ENCODE peak calls at places on chromosomes 16 and 17, in seven cellular contexts. D is IMR-90, V is uterus, R is body of pancreas, J is suprapubic skin, G is A549, F is stomach. Y is an unnamed sample. For H3K4me1, the result is how much of the 10 kb centered on the place peaks cover.

GRCh38 chr16:1613728-1614225 is 1.6 kb downstream of the CRAMP1 start:
- DNase-seq in R (no peak), G (no peak), J (no peak), D (no peak), F (peak), V (peak), Y (peak)

GRCh38 chr17:48718162-48718780 is 4.0 kb downstream of the PRAC1 start:
- DNase-seq in F (no peak), D (no peak), J (no peak), G (no peak), R (no peak), V (no peak), Y (no peak)

GRCh38 chr16:58417600-58417999 is 25.3 kb downstream of the GINS3 start:
- DNase-seq in R (no peak), G (no peak), V (no peak), F (no peak), J (no peak), D (no peak), Y (no peak)

GRCh38 chr16:85202631-85203461 is 90.6 kb upstream of the CIBAR2 start:
- DNase-seq in G (no peak), V (peak), R (peak), F (peak), J (peak), D (peak), Y (peak)

GRCh38 chr17:83075270-83075880 is 4.0 kb upstream of the METRNL start:
- DNase-seq in F (no peak), G (no peak), D (no peak), R (no peak), V (no peak), J (no peak), Y (no peak)

GRCh38 chr16:1745181-1745899 is 26.0 kb downstream of the NME3 start:
- DNase-seq in R (no peak), D (peak), F (no peak), G (no peak), V (no peak), J (no peak), Y (no peak)

GRCh38 chr16:52976539-52977167 is 76.0 kb downstream of the CHD9NB start:
- DNase-seq in R (no peak), D (peak), J (no peak), G (peak), V (no peak), F (no peak), Y (no peak)

GRCh38 chr17:1259910-1260389 is 10.3 kb upstream of the BHLHA9 start:
- DNase-seq in D (no peak), V (no peak), F (no peak), R (no peak), J (no peak), G (no peak), Y (no peak)

GRCh38 chr16:53821487-53821886 is 117.5 kb downstream of the FTO start:
- DNase-seq in D (peak), R (no peak), V (no peak), G (no peak), J (no peak), F (no peak), Y (no peak)

GRCh38 chr16:5319799-5320198 is 222.2 kb upstream of the EEF2KMT start:
- DNase-seq in V (no peak), J (no peak), G (no peak), D (no peak), R (no peak), F (no peak), Y (no peak)

GRCh38 chr16:76653390-76654026 is 376.3 kb downstream of the CNTNAP4 start:
- DNase-seq in J (no peak), V (no peak), G (peak), R (peak), D (peak), F (no peak), Y (no peak)

GRCh38 chr17:43645765-43646481 is 15.8 kb downstream of the MEOX1 start:
- DNase-seq in R (peak), V (peak), F (peak), D (no peak), G (no peak), J (peak), Y (peak)

GRCh38 chr16:63578791-63579190 is 1542.6 kb upstream of the CDH8 start:
- DNase-seq in R (no peak), F (no peak), G (no peak), J (no peak), V (no peak), D (no peak), Y (no peak)

GRCh38 chr16:87442581-87442966 is 50.2 kb downstream of the ZCCHC14 start:
- DNase-seq in V (no peak), D (peak), R (no peak), F (no peak), G (no peak), J (no peak), Y (no peak)

GRCh38 chr17:82882715-82883446 is 43.1 kb upstream of the ZNF750 start:
- DNase-seq in V (no peak), J (no peak), R (peak), G (no peak), F (peak), D (no peak), Y (no peak)

GRCh38 chr17:3665834-3666233 is 2.5 kb downstream of the TAX1BP3 start:
- DNase-seq in F (no peak), G (no peak), R (no peak), D (no peak), V (peak), J (no peak), Y (no peak)

GRCh38 chr17:2705888-2706795 is 5.4 kb downstream of the CLUH start:
- DNase-seq in J (peak), G (no peak), D (no peak), V (no peak), F (no peak), R (no peak), Y (peak)

GRCh38 chr17:42673885-42674754 is 2.7 kb downstream of the PLEKHH3 start:
- DNase-seq in F (peak), D (peak), R (peak), G (peak), V (peak), J (peak), Y (peak)

GRCh38 chr16:72877374-72878028 is 170.4 kb downstream of the ZFHX3 start:
- DNase-seq in D (peak), J (no peak), R (no peak), V (no peak), F (no peak), G (peak), Y (no peak)

GRCh38 chr16:23301251-23302044 is 654 bp upstream of the SCNN1B start:
- DNase-seq in J (no peak), D (no peak), F (no peak), G (no peak), V (no peak), R (no peak), Y (no peak)

GRCh38 chr17:43701318-43701743 is 39.6 kb upstream of the MEOX1 start:
- DNase-seq in J (no peak), V (no peak), R (peak), D (peak), F (no peak), G (no peak), Y (no peak)

GRCh38 chr16:75322706-75323105 is 71.3 kb upstream of the BCAR1 start:
- DNase-seq in F (no peak), V (no peak), R (no peak), J (no peak), D (peak), G (no peak), Y (no peak)

GRCh38 chr17:42347198-42347597 is 41.0 kb downstream of the STAT3 start:
- DNase-seq in F (peak), D (peak), V (peak), G (no peak), J (no peak), R (peak), Y (peak)

GRCh38 chr17:4643676-4644075 is 2.2 kb upstream of the ALOX15 start:
- DNase-seq in D (no peak), J (no peak), V (no peak), G (no peak), R (no peak), F (no peak), Y (no peak)

GRCh38 chr16:78931267-78932060 is 669.1 kb downstream of the MAF start:
- DNase-seq in F (no peak), D (no peak), J (no peak), G (no peak), V (no peak), R (no peak), Y (no peak)

GRCh38 chr16:53714080-53715050 is 10.4 kb downstream of the FTO start:
- DNase-seq in J (peak), D (no peak), V (peak), G (no peak), R (no peak), F (no peak), Y (no peak)

GRCh38 chr16:530111-530817 is 2.8 kb downstream of the CAPN15 start:
- DNase-seq in G (no peak), R (no peak), D (no peak), V (no peak), J (no peak), F (no peak), Y (no peak)
- TF ChIP-seq POLR2A in G (no peak), R (no peak), D (no peak), V (no peak), J (no peak), F (no peak), Y (no peak)

GRCh38 chr17:32584792-32585191 is 98.0 kb downstream of the CDK5R1 start:
- DNase-seq in F (no peak), R (no peak), G (no peak), V (no peak), J (no peak), D (no peak), Y (no peak)
- H3K4me1 ChIP-seq in F (under half), R (under half), G (under half), V (under half), J (under half), D (under half), Y (under half)

DNA sequence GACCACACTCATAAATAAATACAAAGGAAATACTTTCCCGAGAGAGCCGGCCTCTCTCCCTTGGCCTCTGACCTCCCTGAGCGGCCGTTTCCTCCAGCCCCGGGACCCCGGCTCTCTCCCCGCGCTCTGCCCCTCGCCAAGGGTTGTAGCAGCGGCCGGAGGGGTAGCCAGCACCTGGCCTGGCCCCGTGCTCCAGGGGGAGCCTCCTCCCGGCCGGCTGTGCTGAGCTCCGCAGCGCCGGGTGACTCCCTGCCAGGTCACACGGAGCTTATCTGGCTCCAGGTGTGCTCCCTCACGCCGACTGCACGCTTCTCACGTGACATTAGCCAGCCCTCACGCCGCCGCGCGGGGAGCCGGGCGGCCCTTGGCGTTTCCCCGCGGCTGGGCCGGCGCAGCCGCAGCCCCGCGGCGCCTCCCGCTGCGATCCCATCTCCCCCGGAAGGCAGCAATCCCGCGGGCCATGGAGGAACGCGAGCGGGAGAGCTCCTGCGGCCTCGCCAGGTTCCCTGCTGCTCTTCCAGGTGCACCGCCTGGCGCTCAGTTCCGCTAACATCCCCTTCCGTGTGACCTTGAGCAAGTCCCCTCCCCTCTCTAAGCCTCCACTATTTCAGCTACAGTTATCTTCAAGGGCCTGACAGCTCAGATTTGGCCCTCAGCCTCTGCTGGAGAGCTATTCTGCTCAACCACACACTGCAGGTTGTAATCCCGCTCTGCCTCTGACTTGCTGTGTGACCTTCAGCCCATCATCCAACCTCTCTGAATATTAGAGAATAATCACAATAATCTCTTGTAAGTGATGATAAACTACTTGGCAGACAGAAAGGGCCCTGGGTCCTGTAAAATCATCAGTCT is 3.5 kb downstream of the MYO18A start:
- DNase-seq in V (peak), G (peak), D (peak), J (no peak), R (peak), F (peak), Y (peak)
- TF ChIP-seq POLR2A in V (no peak), G (peak), D (no peak), J (no peak), R (peak), F (no peak), Y (no peak)

GRCh38 chr17:76492989-76493501 is 8.2 kb downstream of the RHBDF2 start:
- DNase-seq in G (no peak), V (no peak), D (peak), R (peak), F (peak), J (peak), Y (peak)

GRCh38 chr17:76493505-76494167 is 7.6 kb downstream of the RHBDF2 start:
- DNase-seq in F (peak), J (no peak), R (peak), D (no peak), G (no peak), V (no peak), Y (no peak)

GRCh38 chr17:76491271-76492184 is 9.7 kb downstream of the RHBDF2 start:
- DNase-seq in V (no peak), J (no peak), G (no peak), F (no peak), D (no peak), R (peak), Y (no peak)

GRCh38 chr17:76490112-76490710 is 11.0 kb downstream of the RHBDF2 start:
- DNase-seq in V (no peak), R (no peak), D (no peak), G (no peak), J (no peak), F (no peak), Y (no peak)

DNA sequence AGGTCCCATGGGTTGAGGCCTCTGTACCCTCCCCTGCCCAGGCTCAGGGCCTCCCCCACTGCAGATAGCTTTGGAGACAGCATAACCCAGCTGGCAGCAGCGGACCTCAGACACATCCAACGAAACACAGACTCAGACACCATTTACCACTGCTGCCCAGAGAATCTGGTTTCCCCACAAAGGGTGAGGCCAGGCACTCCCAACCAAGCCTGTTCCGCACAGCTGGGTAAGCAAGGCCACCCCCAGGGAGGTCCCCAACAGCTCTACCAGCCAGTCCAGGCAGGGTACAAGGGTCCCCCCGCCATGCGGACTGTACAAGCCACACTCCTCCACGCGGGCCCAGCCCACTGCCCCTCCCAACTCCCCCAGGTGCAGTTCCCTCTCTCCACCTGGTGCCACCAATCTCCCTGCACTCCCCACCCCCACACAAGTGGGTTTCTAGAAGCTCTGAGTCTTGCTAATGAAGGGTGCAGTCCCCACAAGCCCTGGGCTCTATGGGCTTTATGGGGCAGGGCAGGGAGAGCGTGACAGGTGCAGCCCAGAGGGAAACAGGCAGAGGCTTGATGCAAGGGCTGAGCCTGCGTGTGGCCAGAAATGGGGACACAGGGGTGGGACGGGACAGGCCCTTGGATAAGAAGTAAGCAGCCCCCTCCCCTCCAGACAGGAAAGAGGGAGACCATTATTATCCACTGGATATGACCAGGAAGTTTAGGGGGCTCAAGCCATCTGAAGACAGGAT is 8.8 kb downstream of the RHBDF2 start:
- DNase-seq in R (peak), V (no peak), F (no peak), D (no peak), J (no peak), G (no peak), Y (no peak)
- H3K4me1 ChIP-seq in R (under half), V (under half), F (under half), D (under half), J (under half), G (under half), Y (under half)

GRCh38 chr17:79006794-79007503 is 2.6 kb downstream of the CANT1 start:
- DNase-seq in F (no peak), R (no peak), V (peak), G (no peak), J (peak), D (no peak), Y (no peak)

GRCh38 chr17:79006001-79006400 is 3.6 kb downstream of the CANT1 start:
- DNase-seq in G (no peak), V (peak), F (no peak), D (no peak), R (no peak), J (peak), Y (no peak)

GRCh38 chr17:79009397-79010303 is at the start of gene CANT1:
- DNase-seq in G (peak), V (peak), J (peak), R (peak), D (peak), F (peak), Y (peak)

GRCh38 chr17:79008666-79009387 is 737 bp downstream of the CANT1 start:
- DNase-seq in F (no peak), V (peak), G (no peak), D (no peak), R (no peak), J (peak), Y (no peak)

GRCh38 chr17:79007504-79008381 is 1.8 kb downstream of the CANT1 start:
- DNase-seq in J (peak), D (no peak), G (no peak), R (no peak), F (no peak), V (peak), Y (peak)
- TF ChIP-seq POLR2A in J (no peak), D (no peak), G (no peak), R (no peak), F (no peak), V (no peak), Y (no peak)

GRCh38 chr16:3864562-3864961 is 16.0 kb downstream of the CREBBP start:
- DNase-seq in G (no peak), R (no peak), F (no peak), D (no peak), V (no peak), J (no peak), Y (no peak)

GRCh38 chr16:3861808-3862451 is 18.6 kb downstream of the CREBBP start:
- DNase-seq in J (no peak), V (no peak), G (no peak), F (no peak), R (no peak), D (peak), Y (no peak)

GRCh38 chr16:3865241-3865640 is 15.3 kb downstream of the CREBBP start:
- DNase-seq in R (no peak), V (no peak), F (no peak), D (no peak), J (no peak), G (no peak), Y (no peak)

GRCh38 chr16:3866703-3867431 is 13.6 kb downstream of the CREBBP start:
- DNase-seq in G (no peak), R (no peak), V (no peak), D (no peak), J (no peak), F (no peak), Y (no peak)

DNA sequence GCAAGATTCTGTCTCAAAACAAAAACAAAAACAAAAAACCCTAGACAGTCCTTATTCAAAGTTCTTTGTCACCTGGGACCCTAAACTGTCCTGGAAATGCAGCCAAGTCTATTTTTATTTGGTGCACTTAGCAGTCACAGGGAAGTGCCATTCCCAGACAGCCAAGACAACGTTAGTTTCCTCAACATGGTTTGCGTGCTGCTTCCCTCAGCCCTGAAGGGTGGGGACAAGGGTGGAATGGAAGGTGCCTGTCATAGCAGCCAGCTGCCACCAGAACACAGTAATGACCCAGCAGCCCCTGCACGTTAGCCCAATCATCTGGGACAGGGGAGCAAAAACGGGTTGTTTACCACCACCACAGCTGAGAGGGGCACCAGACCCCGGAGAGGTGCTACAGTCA is 16.9 kb downstream of the CREBBP start:
- DNase-seq in F (no peak), V (no peak), R (no peak), D (no peak), J (no peak), G (no peak), Y (no peak)
- H3K4me1 ChIP-seq in F (half or more), V (half or more), R (half or more), D (under half), J (half or more), G (under half), Y (under half)

GRCh38 chr17:35765086-35765710 is 4.5 kb downstream of the C17orf50 start:
- DNase-seq in J (no peak), F (no peak), G (no peak), V (no peak), R (no peak), D (no peak), Y (no peak)
- TF ChIP-seq POLR2A in J (no peak), F (no peak), G (no peak), V (no peak), R (no peak), D (no peak), Y (no peak)

Y was measured in ovary.